ENCODE peak calls at places on chromosome 3, in four cellular contexts. O is thyroid gland, S is heart left ventricle, M is fibroblast of pulmonary artery. X is an unnamed sample.
A peak's percentile ranks its signal among the peaks of the same experiment; 100 is the strongest.

GRCh38 chr3:79885407-79885806 is 117.6 kb upstream of the ROBO1 start:
- DNase-seq in O (no peak), S (no peak), M (no peak), X (peak; percentile 16)

GRCh38 chr3:119184808-119185690 is 11.7 kb downstream of the UPK1B start:
- DNase-seq in S (no peak), O (no peak), M (peak; percentile 79), X (peak; percentile 93)

GRCh38 chr3:72458365-72458764 is 389.9 kb downstream of the SHQ1 start:
- DNase-seq in O (peak; percentile 7), M (no peak), S (no peak), X (peak; percentile 85)

GRCh38 chr3:40691598-40691905 is 166.8 kb downstream of the ZNF621 start:
- DNase-seq in O (peak; percentile 76), S (no peak), M (peak; percentile 5), X (no peak)

GRCh38 chr3:100226712-100227429 is 33.9 kb upstream of the TBC1D23 start:
- DNase-seq in S (no peak), M (peak; percentile 60), O (no peak), X (peak; percentile 19)

GRCh38 chr3:133475245-133476010 is 75.6 kb downstream of the BFSP2 start:
- DNase-seq in S (no peak), O (peak; percentile 74), M (no peak), X (no peak)

GRCh38 chr3:28050895-28051294 is 190.5 kb upstream of the CMC1 start:
- DNase-seq in S (no peak), O (no peak), M (peak; percentile 27), X (peak; percentile 98)

GRCh38 chr3:67015702-67016500 is 17.8 kb downstream of the KBTBD8 start:
- DNase-seq in O (no peak), M (peak; percentile 23), S (no peak), X (no peak)

GRCh38 chr3:193737191-193737751 is 144.3 kb downstream of the OPA1 start:
- DNase-seq in S (no peak), O (no peak), M (no peak), X (no peak)

GRCh38 chr3:172447611-172448579 is at the start of gene GHSR:
- DNase-seq in S (no peak), M (no peak), O (no peak), X (no peak)

GRCh38 chr3:5891721-5892120 is 704.2 kb downstream of the EDEM1 start:
- DNase-seq in M (no peak), O (peak; percentile 24), S (no peak), X (no peak)

GRCh38 chr3:192155194-192155593 is 572.1 kb downstream of the FGF12 start:
- DNase-seq in O (no peak), S (no peak), M (no peak), X (no peak)

GRCh38 chr3:49333091-49333490 is 6.8 kb downstream of the USP4 start:
- DNase-seq in M (peak; percentile 35), S (no peak), O (no peak), X (no peak)

GRCh38 chr3:175383366-175383765 is 524.2 kb downstream of the NAALADL2 start:
- DNase-seq in S (no peak), M (peak; percentile 51), O (no peak), X (no peak)

GRCh38 chr3:36648241-36649034 is 115.9 kb downstream of the DCLK3 start:
- DNase-seq in S (no peak), O (no peak), M (peak; percentile 80), X (peak; percentile 71)

GRCh38 chr3:187044871-187045552 is 94.3 kb downstream of the RPL39L start:
- DNase-seq in S (peak; percentile 81), M (peak; percentile 66), O (peak; percentile 35), X (no peak)

GRCh38 chr3:132283440-132283839 is 33.8 kb upstream of the ACP3 start:
- DNase-seq in S (no peak), M (peak; percentile 54), O (no peak), X (no peak)

GRCh38 chr3:149512073-149512782 is 37.7 kb downstream of the TM4SF4 start:
- DNase-seq in S (peak; percentile 68), M (peak; percentile 76), O (peak; percentile 80), X (peak; percentile 70)

GRCh38 chr3:3178498-3179328 is 778 bp downstream of the CRBN start:
- DNase-seq in S (no peak), M (no peak), O (no peak), X (no peak)

GRCh38 chr3:15660055-15660940 is 58.8 kb downstream of the BTD start:
- DNase-seq in S (no peak), O (no peak), M (no peak), X (no peak)

GRCh38 chr3:140206196-140207040 is 271.4 kb downstream of the CLSTN2 start:
- DNase-seq in O (no peak), M (peak; percentile 31), S (no peak), X (peak; percentile 51)

GRCh38 chr3:172341482-172342059 is 106.7 kb downstream of the GHSR start:
- DNase-seq in M (peak; percentile 76), O (no peak), S (no peak), X (peak; percentile 71)

GRCh38 chr3:185693985-185694675 is 108.0 kb downstream of the SENP2 start:
- DNase-seq in M (peak; percentile 54), S (no peak), O (no peak), X (no peak)

GRCh38 chr3:127750226-127751031 is 71.9 kb downstream of the MGLL start:
- DNase-seq in M (peak; percentile 72), S (no peak), O (peak; percentile 17), X (peak; percentile 93)

GRCh38 chr3:187799942-187800637 is 54.8 kb upstream of the BCL6 start:
- DNase-seq in S (no peak), M (no peak), O (no peak), X (no peak)

GRCh38 chr3:186732169-186732766 is 15.1 kb downstream of the KNG1 start:
- DNase-seq in M (no peak), O (no peak), S (no peak), X (no peak)

GRCh38 chr3:125128861-125129501 is 73.2 kb upstream of the HEG1 start:
- DNase-seq in S (no peak), O (peak; percentile 90), M (peak; percentile 84), X (no peak)

GRCh38 chr3:16460886-16461285 is 52.6 kb downstream of the RFTN1 start:
- DNase-seq in O (no peak), S (no peak), M (no peak), X (no peak)

GRCh38 chr3:113660901-113661300 is 35.5 kb downstream of the USF3 start:
- DNase-seq in O (no peak), S (no peak), M (no peak), X (no peak)

GRCh38 chr3:190521998-190522397 is 8.1 kb downstream of the IL1RAP start:
- DNase-seq in O (no peak), S (no peak), M (no peak), X (no peak)

GRCh38 chr3:16513141-16514020 is at the start of gene RFTN1:
- DNase-seq in S (peak; percentile 80), M (peak; percentile 63), O (peak; percentile 62), X (peak; percentile 69)

GRCh38 chr3:40771112-40771511 is 246.4 kb downstream of the ZNF621 start:
- DNase-seq in O (peak; percentile 80), M (no peak), S (no peak), X (no peak)

GRCh38 chr3:12896206-12896697 is 54.9 kb upstream of the RPL32 start:
- DNase-seq in S (no peak), O (no peak), M (peak; percentile 23), X (peak; percentile 10)

GRCh38 chr3:21889166-21889565 is 138.2 kb upstream of the ZNF385D start:
- DNase-seq in M (no peak), O (no peak), S (no peak), X (no peak)

GRCh38 chr3:72487078-72487765 is 361.0 kb downstream of the SHQ1 start:
- DNase-seq in O (peak; percentile 62), M (peak; percentile 82), S (peak; percentile 68), X (peak; percentile 43)

GRCh38 chr3:177905895-177906511 is 630.2 kb upstream of the KCNMB2 start:
- DNase-seq in S (no peak), M (peak; percentile 84), O (peak; percentile 33), X (no peak)
- TF ChIP-seq CTCF in S (no peak), M (peak; percentile 28), O (no peak), X (no peak)

GRCh38 chr3:46542344-46542743 is 23.8 kb downstream of the LRRC2 start:
- DNase-seq in O (peak; percentile 24), S (no peak), M (no peak), X (no peak)
- H3K4me3 ChIP-seq in O (no peak overlapping the region), S (no peak overlapping the region), M (no peak overlapping the region), X (no peak overlapping the region)

GRCh38 chr3:58178528-58179234 is 32.1 kb downstream of the DNASE1L3 start:
- DNase-seq in S (no peak), M (no peak), O (no peak), X (peak; percentile 51)

GRCh38 chr3:58180099-58180880 is 30.5 kb downstream of the DNASE1L3 start:
- DNase-seq in M (no peak), O (no peak), S (no peak), X (no peak)

GRCh38 chr3:58180940-58181587 is 29.7 kb downstream of the DNASE1L3 start:
- DNase-seq in O (no peak), S (no peak), M (no peak), X (peak; percentile 80)

GRCh38 chr3:58177747-58178527 is 32.8 kb downstream of the DNASE1L3 start:
- DNase-seq in M (peak; percentile 81), S (peak; percentile 94), O (peak; percentile 93), X (peak; percentile 76)

GRCh38 chr3:58179235-58180098 is 31.3 kb downstream of the DNASE1L3 start:
- DNase-seq in S (no peak), M (no peak), O (no peak), X (no peak)
- TF ChIP-seq CTCF in S (no peak), M (no peak), O (no peak), X (no peak)

GRCh38 chr3:107959767-107960166 is 131.1 kb downstream of the CD47 start:
- DNase-seq in O (no peak), M (peak; percentile 96), S (no peak), X (peak; percentile 33)

GRCh38 chr3:107954845-107955244 is 136.0 kb downstream of the CD47 start:
- DNase-seq in M (no peak), S (no peak), O (no peak), X (no peak)

GRCh38 chr3:107956991-107957467 is 133.8 kb downstream of the CD47 start:
- DNase-seq in M (peak; percentile 98), O (peak; percentile 36), S (peak; percentile 75), X (no peak)

GRCh38 chr3:107958151-107958550 is 132.7 kb downstream of the CD47 start:
- DNase-seq in S (no peak), M (peak; percentile 65), O (no peak), X (no peak)

DNA sequence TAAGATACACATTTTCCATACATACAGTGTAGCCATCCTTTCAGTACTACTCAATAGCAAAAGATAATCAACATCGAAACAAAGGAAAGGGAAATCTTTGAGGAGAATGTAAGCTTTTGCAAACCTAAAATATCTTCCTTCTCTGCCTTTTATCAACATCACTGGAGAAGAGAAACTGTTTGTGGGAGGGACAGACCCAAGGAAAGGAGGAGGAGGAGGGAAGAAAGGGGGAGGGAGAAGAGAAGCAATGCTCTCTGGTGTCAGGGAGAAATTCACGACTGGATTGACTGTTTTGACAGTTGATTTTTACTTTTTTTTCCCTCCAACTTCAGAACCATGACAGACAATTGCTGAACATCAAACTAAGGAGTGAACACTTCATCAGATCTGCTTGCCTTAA is 133.3 kb downstream of the CD47 start:
- DNase-seq in M (peak; percentile 76), S (no peak), O (no peak), X (no peak)
- H3K4me3 ChIP-seq in M (peak overlapping the region; percentile 41), S (no peak overlapping the region), O (no peak overlapping the region), X (no peak overlapping the region)

X was measured in epithelial cell of esophagus.